ENCODE peak calls at places on chromosomes 16 and 17, in eight cellular contexts. One of them, this sample, is unnamed.

GRCh38 chr17:1865252-1866037 is 35.6 kb downstream of the RPA1 start:
- DNase-seq in heart left ventricle: no peak
- DNase-seq in cardiac fibroblast: peak; percentile 62
- DNase-seq in MM.1S: peak; percentile 56
- DNase-seq in lung: no peak
- DNase-seq in psoas muscle: no peak
- DNase-seq in cardiac muscle cell: peak; percentile 36
- DNase-seq in fibroblast of pulmonary artery: peak; percentile 59
- DNase-seq in this sample: peak; percentile 52

GRCh38 chr16:50209548-50210265 is 56.6 kb downstream of the TENT4B start:
- DNase-seq in heart left ventricle: no peak
- DNase-seq in cardiac fibroblast: no peak
- DNase-seq in MM.1S: peak; percentile 85
- DNase-seq in lung: no peak
- DNase-seq in psoas muscle: no peak
- DNase-seq in cardiac muscle cell: peak; percentile 25
- DNase-seq in fibroblast of pulmonary artery: no peak
- DNase-seq in this sample: peak; percentile 33

GRCh38 chr17:48491527-48492273 is 39.1 kb downstream of the HOXB1 start:
- DNase-seq in heart left ventricle: no peak
- DNase-seq in cardiac fibroblast: peak; percentile 53
- DNase-seq in MM.1S: no peak
- DNase-seq in lung: no peak
- DNase-seq in psoas muscle: no peak
- DNase-seq in cardiac muscle cell: no peak
- DNase-seq in fibroblast of pulmonary artery: no peak
- DNase-seq in this sample: peak; percentile 26

GRCh38 chr16:28098959-28099945 is 35.7 kb upstream of the GSG1L start:
- DNase-seq in heart left ventricle: no peak
- DNase-seq in cardiac fibroblast: no peak
- DNase-seq in MM.1S: no peak
- DNase-seq in lung: no peak
- DNase-seq in psoas muscle: no peak
- DNase-seq in cardiac muscle cell: no peak
- DNase-seq in fibroblast of pulmonary artery: no peak
- DNase-seq in this sample: no peak

GRCh38 chr16:58471209-58471975 is 28.6 kb upstream of the NDRG4 start:
- DNase-seq in heart left ventricle: peak; percentile 43
- DNase-seq in cardiac fibroblast: no peak
- DNase-seq in MM.1S: no peak
- DNase-seq in lung: no peak
- DNase-seq in psoas muscle: no peak
- DNase-seq in cardiac muscle cell: no peak
- DNase-seq in fibroblast of pulmonary artery: no peak
- DNase-seq in this sample: no peak

GRCh38 chr17:58330997-58331814 is 2.6 kb upstream of the TSPOAP1 start:
- DNase-seq in heart left ventricle: no peak
- DNase-seq in cardiac fibroblast: no peak
- DNase-seq in MM.1S: peak; percentile 74
- DNase-seq in lung: peak; percentile 58
- DNase-seq in psoas muscle: no peak
- DNase-seq in cardiac muscle cell: no peak
- DNase-seq in fibroblast of pulmonary artery: no peak
- DNase-seq in this sample: peak; percentile 88

GRCh38 chr17:82237083-82237745 is 8.4 kb downstream of the SLC16A3 start:
- DNase-seq in heart left ventricle: peak; percentile 39
- DNase-seq in cardiac fibroblast: no peak
- DNase-seq in MM.1S: no peak
- DNase-seq in lung: no peak
- DNase-seq in psoas muscle: peak; percentile 30
- DNase-seq in cardiac muscle cell: no peak
- DNase-seq in fibroblast of pulmonary artery: no peak
- DNase-seq in this sample: no peak

GRCh38 chr16:11670171-11671131 is 2.2 kb downstream of the SNN start:
- DNase-seq in heart left ventricle: no peak
- DNase-seq in cardiac fibroblast: no peak
- DNase-seq in MM.1S: no peak
- DNase-seq in lung: no peak
- DNase-seq in psoas muscle: no peak
- DNase-seq in cardiac muscle cell: no peak
- DNase-seq in fibroblast of pulmonary artery: no peak
- DNase-seq in this sample: peak; percentile 83

GRCh38 chr17:50265690-50266306 is 8.5 kb upstream of the TMEM92 start:
- DNase-seq in heart left ventricle: no peak
- DNase-seq in cardiac fibroblast: peak; percentile 24
- DNase-seq in MM.1S: no peak
- DNase-seq in lung: no peak
- DNase-seq in psoas muscle: no peak
- DNase-seq in cardiac muscle cell: no peak
- DNase-seq in fibroblast of pulmonary artery: no peak
- DNase-seq in this sample: no peak

GRCh38 chr16:13883266-13883665 is 36.7 kb upstream of the ERCC4 start:
- DNase-seq in heart left ventricle: no peak
- DNase-seq in cardiac fibroblast: no peak
- DNase-seq in MM.1S: no peak
- DNase-seq in lung: no peak
- DNase-seq in psoas muscle: no peak
- DNase-seq in cardiac muscle cell: no peak
- DNase-seq in fibroblast of pulmonary artery: no peak
- DNase-seq in this sample: no peak

GRCh38 chr17:33390479-33391027 is 97.5 kb upstream of the ASIC2 start:
- DNase-seq in heart left ventricle: no peak
- DNase-seq in cardiac fibroblast: peak; percentile 2
- DNase-seq in MM.1S: no peak
- DNase-seq in lung: no peak
- DNase-seq in psoas muscle: no peak
- DNase-seq in cardiac muscle cell: no peak
- DNase-seq in fibroblast of pulmonary artery: peak; percentile 46
- DNase-seq in this sample: no peak

GRCh38 chr17:41001795-41002194 is 2.1 kb upstream of the KRTAP3-2 start:
- DNase-seq in heart left ventricle: no peak
- DNase-seq in cardiac fibroblast: no peak
- DNase-seq in MM.1S: no peak
- DNase-seq in lung: no peak
- DNase-seq in psoas muscle: no peak
- DNase-seq in cardiac muscle cell: no peak
- DNase-seq in fibroblast of pulmonary artery: no peak
- DNase-seq in this sample: no peak

GRCh38 chr16:29712770-29713169 is 33.0 kb downstream of the C16orf54 start:
- DNase-seq in heart left ventricle: no peak
- DNase-seq in cardiac fibroblast: no peak
- DNase-seq in MM.1S: no peak
- DNase-seq in lung: no peak
- DNase-seq in psoas muscle: no peak
- DNase-seq in cardiac muscle cell: no peak
- DNase-seq in fibroblast of pulmonary artery: no peak
- DNase-seq in this sample: no peak

GRCh38 chr16:29705030-29705429 is 26.1 kb downstream of the QPRT start:
- DNase-seq in heart left ventricle: no peak
- DNase-seq in cardiac fibroblast: no peak
- DNase-seq in MM.1S: no peak
- DNase-seq in lung: no peak
- DNase-seq in psoas muscle: no peak
- DNase-seq in cardiac muscle cell: no peak
- DNase-seq in fibroblast of pulmonary artery: no peak
- DNase-seq in this sample: no peak

GRCh38 chr16:29710227-29711219 is 31.5 kb downstream of the QPRT start:
- DNase-seq in heart left ventricle: no peak
- DNase-seq in cardiac fibroblast: peak; percentile 82
- DNase-seq in MM.1S: peak; percentile 76
- DNase-seq in lung: no peak
- DNase-seq in psoas muscle: no peak
- DNase-seq in cardiac muscle cell: peak; percentile 48
- DNase-seq in fibroblast of pulmonary artery: peak; percentile 77
- DNase-seq in this sample: peak; percentile 77

GRCh38 chr16:29714396-29714795 is 31.4 kb downstream of the C16orf54 start:
- DNase-seq in heart left ventricle: no peak
- DNase-seq in cardiac fibroblast: no peak
- DNase-seq in MM.1S: no peak
- DNase-seq in lung: no peak
- DNase-seq in psoas muscle: no peak
- DNase-seq in cardiac muscle cell: no peak
- DNase-seq in fibroblast of pulmonary artery: no peak
- DNase-seq in this sample: peak; percentile 62

DNA sequence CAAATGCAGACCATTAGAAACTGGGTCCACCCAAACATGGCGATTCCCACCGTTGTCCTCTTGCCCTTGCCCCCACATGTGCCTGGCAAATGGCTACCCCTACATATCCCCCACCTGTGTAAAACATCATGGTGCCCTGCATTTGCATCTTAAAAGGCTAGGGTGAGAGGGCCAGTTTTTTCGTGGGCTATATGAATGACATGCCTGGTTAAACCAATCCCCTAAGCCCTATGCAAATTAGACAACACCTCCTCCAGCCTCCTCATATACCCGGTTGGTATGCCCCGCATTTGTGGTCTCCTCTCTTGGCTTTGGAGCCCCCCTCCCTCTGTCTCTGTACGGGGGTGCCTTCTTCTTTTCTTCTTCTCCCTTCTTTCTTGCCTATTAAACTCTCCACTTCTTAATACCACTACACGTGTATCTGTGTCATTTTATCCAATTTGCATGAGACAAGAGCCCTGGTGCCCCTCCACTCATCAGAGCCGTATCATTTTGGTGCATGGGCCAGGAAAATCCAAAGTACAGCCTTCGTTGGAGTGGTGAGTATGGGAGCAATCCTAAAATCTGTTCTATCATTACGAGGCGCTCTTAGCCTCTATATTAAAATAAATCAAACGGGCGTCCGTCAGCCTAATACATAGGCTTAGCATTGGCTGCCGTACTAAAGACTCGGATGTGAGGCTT is 30.1 kb downstream of the QPRT start:
- DNase-seq in heart left ventricle: no peak
- DNase-seq in cardiac fibroblast: no peak
- DNase-seq in MM.1S: no peak
- DNase-seq in lung: no peak
- DNase-seq in psoas muscle: no peak
- DNase-seq in cardiac muscle cell: no peak
- DNase-seq in fibroblast of pulmonary artery: no peak
- DNase-seq in this sample: no peak
- H3K4me3 ChIP-seq in heart left ventricle: no peak overlapping the region
- H3K4me3 ChIP-seq in cardiac fibroblast: no peak overlapping the region
- H3K4me3 ChIP-seq in MM.1S: no peak overlapping the region
- H3K4me3 ChIP-seq in lung: no peak overlapping the region
- H3K4me3 ChIP-seq in psoas muscle: no peak overlapping the region
- H3K4me3 ChIP-seq in cardiac muscle cell: no peak overlapping the region
- H3K4me3 ChIP-seq in fibroblast of pulmonary artery: no peak overlapping the region
- H3K4me3 ChIP-seq in this sample: no peak overlapping the region

GRCh38 chr17:72456026-72456569 is 335.3 kb downstream of the SOX9 start:
- DNase-seq in heart left ventricle: no peak
- DNase-seq in cardiac fibroblast: peak; percentile 52
- DNase-seq in MM.1S: no peak
- DNase-seq in lung: no peak
- DNase-seq in psoas muscle: no peak
- DNase-seq in cardiac muscle cell: no peak
- DNase-seq in fibroblast of pulmonary artery: peak; percentile 31
- DNase-seq in this sample: no peak

GRCh38 chr17:72457712-72458111 is 336.9 kb downstream of the SOX9 start:
- DNase-seq in heart left ventricle: no peak
- DNase-seq in cardiac fibroblast: no peak
- DNase-seq in MM.1S: no peak
- DNase-seq in lung: no peak
- DNase-seq in psoas muscle: no peak
- DNase-seq in cardiac muscle cell: no peak
- DNase-seq in fibroblast of pulmonary artery: no peak
- DNase-seq in this sample: no peak

GRCh38 chr17:72454342-72454741 is 333.5 kb downstream of the SOX9 start:
- DNase-seq in heart left ventricle: no peak
- DNase-seq in cardiac fibroblast: no peak
- DNase-seq in MM.1S: no peak
- DNase-seq in lung: no peak
- DNase-seq in psoas muscle: no peak
- DNase-seq in cardiac muscle cell: no peak
- DNase-seq in fibroblast of pulmonary artery: no peak
- DNase-seq in this sample: no peak

GRCh38 chr17:72458301-72458700 is 337.5 kb downstream of the SOX9 start:
- DNase-seq in heart left ventricle: no peak
- DNase-seq in cardiac fibroblast: no peak
- DNase-seq in MM.1S: no peak
- DNase-seq in lung: no peak
- DNase-seq in psoas muscle: no peak
- DNase-seq in cardiac muscle cell: no peak
- DNase-seq in fibroblast of pulmonary artery: no peak
- DNase-seq in this sample: no peak

DNA sequence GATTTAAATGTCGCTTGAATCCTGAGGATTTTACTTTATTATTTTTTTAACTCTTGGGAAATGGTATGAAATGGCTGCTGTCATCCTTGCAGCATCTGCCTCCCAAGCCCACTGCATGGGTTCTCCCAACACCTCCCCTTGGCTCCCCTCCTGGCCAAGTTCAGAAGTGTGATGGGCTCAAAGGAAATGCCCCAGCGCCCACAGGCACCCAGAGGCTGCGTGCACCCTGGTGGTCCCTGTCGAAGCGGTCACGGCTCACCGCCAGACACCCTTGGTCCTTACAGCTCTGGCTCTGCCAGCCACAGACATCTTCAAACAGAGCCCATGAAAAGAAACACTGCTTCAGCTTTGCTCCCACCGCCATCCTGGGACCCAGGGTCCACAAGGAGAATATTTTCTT is 334.7 kb downstream of the SOX9 start:
- DNase-seq in heart left ventricle: no peak
- DNase-seq in cardiac fibroblast: no peak
- DNase-seq in MM.1S: no peak
- DNase-seq in lung: no peak
- DNase-seq in psoas muscle: no peak
- DNase-seq in cardiac muscle cell: no peak
- DNase-seq in fibroblast of pulmonary artery: no peak
- DNase-seq in this sample: no peak
- TF ChIP-seq CTCF in heart left ventricle: no peak
- TF ChIP-seq CTCF in cardiac fibroblast: no peak
- TF ChIP-seq CTCF in MM.1S: no peak
- TF ChIP-seq CTCF in lung: no peak
- TF ChIP-seq CTCF in psoas muscle: no peak
- TF ChIP-seq CTCF in cardiac muscle cell: no peak
- TF ChIP-seq CTCF in fibroblast of pulmonary artery: no peak
- TF ChIP-seq CTCF in this sample: no peak

DNA sequence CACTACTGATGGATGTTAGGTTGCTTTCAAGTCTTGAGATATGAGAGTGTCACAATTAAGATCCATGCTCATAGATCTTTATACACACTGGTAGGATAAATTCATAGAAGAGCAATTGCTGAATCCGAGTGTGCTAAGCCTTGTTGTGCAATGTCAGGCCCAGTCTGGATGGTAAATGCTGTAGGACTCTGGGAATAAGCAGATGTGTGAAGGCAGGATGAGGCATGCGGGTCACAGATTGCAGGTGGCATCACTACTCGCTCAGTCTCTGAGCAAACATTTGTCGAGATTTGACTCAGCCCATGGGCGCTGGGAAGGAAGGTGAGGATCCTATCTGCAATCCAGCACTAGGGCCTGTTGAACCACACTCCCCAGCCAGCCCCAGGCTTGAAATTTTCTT is 40.7 kb downstream of the TMEM186 start:
- DNase-seq in heart left ventricle: no peak
- DNase-seq in cardiac fibroblast: no peak
- DNase-seq in MM.1S: no peak
- DNase-seq in lung: no peak
- DNase-seq in psoas muscle: no peak
- DNase-seq in cardiac muscle cell: no peak
- DNase-seq in fibroblast of pulmonary artery: no peak
- DNase-seq in this sample: no peak
- H3K4me3 ChIP-seq in heart left ventricle: no peak overlapping the region
- H3K4me3 ChIP-seq in cardiac fibroblast: no peak overlapping the region
- H3K4me3 ChIP-seq in MM.1S: no peak overlapping the region
- H3K4me3 ChIP-seq in lung: no peak overlapping the region
- H3K4me3 ChIP-seq in psoas muscle: no peak overlapping the region
- H3K4me3 ChIP-seq in cardiac muscle cell: no peak overlapping the region
- H3K4me3 ChIP-seq in fibroblast of pulmonary artery: no peak overlapping the region
- H3K4me3 ChIP-seq in this sample: no peak overlapping the region

GRCh38 chr17:31061678-31062077 is 33.1 kb upstream of the NF1 start:
- DNase-seq in heart left ventricle: no peak
- DNase-seq in cardiac fibroblast: no peak
- DNase-seq in MM.1S: peak; percentile 27
- DNase-seq in lung: no peak
- DNase-seq in psoas muscle: no peak
- DNase-seq in cardiac muscle cell: no peak
- DNase-seq in fibroblast of pulmonary artery: no peak
- DNase-seq in this sample: peak; percentile 9
- TF ChIP-seq CTCF in heart left ventricle: no peak
- TF ChIP-seq CTCF in cardiac fibroblast: peak; percentile 20
- TF ChIP-seq CTCF in MM.1S: peak; percentile 13
- TF ChIP-seq CTCF in lung: no peak
- TF ChIP-seq CTCF in psoas muscle: no peak
- TF ChIP-seq CTCF in cardiac muscle cell: no peak
- TF ChIP-seq CTCF in fibroblast of pulmonary artery: no peak
- TF ChIP-seq CTCF in this sample: no peak